ENCODE peak calls at places on chromosomes 1 and 21, in seven cellular contexts. One of them, this sample, is unnamed.

GRCh38 chr1:44721521-44722361 is 9.2 kb downstream of the RNU5D-1 start:
- DNase-seq in PC-3: peak; percentile 86
- DNase-seq in CD4-positive, alpha-beta T cell: peak; percentile 37
- DNase-seq in keratinocyte: peak; percentile 95
- DNase-seq in mammary epithelial cell: peak; percentile 73
- DNase-seq in tibial nerve: no peak
- DNase-seq in Caco-2: peak; percentile 87
- DNase-seq in this sample: peak; percentile 46

GRCh38 chr21:32807717-32808380 is 36.3 kb upstream of the PAXBP1 start:
- DNase-seq in PC-3: peak; percentile 25
- DNase-seq in CD4-positive, alpha-beta T cell: no peak
- DNase-seq in keratinocyte: no peak
- DNase-seq in mammary epithelial cell: peak; percentile 3
- DNase-seq in tibial nerve: no peak
- DNase-seq in Caco-2: no peak
- DNase-seq in this sample: no peak

GRCh38 chr1:212364985-212365384 is 49.7 kb downstream of the PACC1 start:
- DNase-seq in PC-3: no peak
- DNase-seq in CD4-positive, alpha-beta T cell: no peak
- DNase-seq in keratinocyte: no peak
- DNase-seq in mammary epithelial cell: no peak
- DNase-seq in tibial nerve: no peak
- DNase-seq in Caco-2: no peak
- DNase-seq in this sample: no peak

GRCh38 chr1:214441119-214441518 is 110.3 kb downstream of the PTPN14 start:
- DNase-seq in PC-3: no peak
- DNase-seq in CD4-positive, alpha-beta T cell: no peak
- DNase-seq in keratinocyte: no peak
- DNase-seq in mammary epithelial cell: peak; percentile 91
- DNase-seq in tibial nerve: no peak
- DNase-seq in Caco-2: no peak
- DNase-seq in this sample: no peak

GRCh38 chr1:159989581-159989980 is 35.5 kb upstream of the SLAMF9 start:
- DNase-seq in PC-3: peak; percentile 14
- DNase-seq in CD4-positive, alpha-beta T cell: no peak
- DNase-seq in keratinocyte: no peak
- DNase-seq in mammary epithelial cell: no peak
- DNase-seq in tibial nerve: no peak
- DNase-seq in Caco-2: no peak
- DNase-seq in this sample: no peak

GRCh38 chr1:206555473-206555935 is 48.2 kb downstream of the RASSF5 start:
- DNase-seq in PC-3: no peak
- DNase-seq in CD4-positive, alpha-beta T cell: no peak
- DNase-seq in keratinocyte: no peak
- DNase-seq in mammary epithelial cell: no peak
- DNase-seq in tibial nerve: no peak
- DNase-seq in Caco-2: no peak
- DNase-seq in this sample: peak; percentile 73

GRCh38 chr1:241997401-241997800 is 1.5 kb downstream of the MAP1LC3C start:
- DNase-seq in PC-3: no peak
- DNase-seq in CD4-positive, alpha-beta T cell: no peak
- DNase-seq in keratinocyte: no peak
- DNase-seq in mammary epithelial cell: no peak
- DNase-seq in tibial nerve: no peak
- DNase-seq in Caco-2: no peak
- DNase-seq in this sample: no peak

GRCh38 chr21:33878824-33879223 is 36.8 kb downstream of the ATP5PO start:
- DNase-seq in PC-3: no peak
- DNase-seq in CD4-positive, alpha-beta T cell: no peak
- DNase-seq in keratinocyte: no peak
- DNase-seq in mammary epithelial cell: no peak
- DNase-seq in tibial nerve: no peak
- DNase-seq in Caco-2: no peak
- DNase-seq in this sample: no peak

GRCh38 chr1:58773406-58773840 is 10.4 kb downstream of the JUN start:
- DNase-seq in PC-3: peak; percentile 63
- DNase-seq in CD4-positive, alpha-beta T cell: no peak
- DNase-seq in keratinocyte: no peak
- DNase-seq in mammary epithelial cell: no peak
- DNase-seq in tibial nerve: peak; percentile 69
- DNase-seq in Caco-2: no peak
- DNase-seq in this sample: peak; percentile 55

GRCh38 chr1:172390243-172390619 is 30.3 kb upstream of the C1orf105 start:
- DNase-seq in PC-3: no peak
- DNase-seq in CD4-positive, alpha-beta T cell: no peak
- DNase-seq in keratinocyte: no peak
- DNase-seq in mammary epithelial cell: no peak
- DNase-seq in tibial nerve: no peak
- DNase-seq in Caco-2: no peak
- DNase-seq in this sample: no peak

GRCh38 chr1:36775716-36776115 is 258.6 kb downstream of the GRIK3 start:
- DNase-seq in PC-3: no peak
- DNase-seq in CD4-positive, alpha-beta T cell: no peak
- DNase-seq in keratinocyte: no peak
- DNase-seq in mammary epithelial cell: no peak
- DNase-seq in tibial nerve: no peak
- DNase-seq in Caco-2: no peak
- DNase-seq in this sample: no peak

GRCh38 chr21:31866077-31866511 is 6.7 kb upstream of the HUNK start:
- DNase-seq in PC-3: peak; percentile 87
- DNase-seq in CD4-positive, alpha-beta T cell: peak; percentile 52
- DNase-seq in keratinocyte: peak; percentile 7
- DNase-seq in mammary epithelial cell: peak; percentile 53
- DNase-seq in tibial nerve: peak; percentile 81
- DNase-seq in Caco-2: peak; percentile 79
- DNase-seq in this sample: peak; percentile 95

GRCh38 chr1:14820320-14821085 is 222.0 kb downstream of the KAZN start:
- DNase-seq in PC-3: no peak
- DNase-seq in CD4-positive, alpha-beta T cell: no peak
- DNase-seq in keratinocyte: no peak
- DNase-seq in mammary epithelial cell: no peak
- DNase-seq in tibial nerve: no peak
- DNase-seq in Caco-2: no peak
- DNase-seq in this sample: no peak

GRCh38 chr1:33322870-33323585 is 2.1 kb upstream of the A3GALT2 start:
- DNase-seq in PC-3: no peak
- DNase-seq in CD4-positive, alpha-beta T cell: no peak
- DNase-seq in keratinocyte: no peak
- DNase-seq in mammary epithelial cell: no peak
- DNase-seq in tibial nerve: no peak
- DNase-seq in Caco-2: no peak
- DNase-seq in this sample: no peak

GRCh38 chr21:38945536-38946245 is 140.0 kb downstream of the ETS2 start:
- DNase-seq in PC-3: no peak
- DNase-seq in CD4-positive, alpha-beta T cell: no peak
- DNase-seq in keratinocyte: no peak
- DNase-seq in mammary epithelial cell: no peak
- DNase-seq in tibial nerve: no peak
- DNase-seq in Caco-2: no peak
- DNase-seq in this sample: no peak

GRCh38 chr1:178772952-178773351 is 47.9 kb downstream of the RALGPS2 start:
- DNase-seq in PC-3: no peak
- DNase-seq in CD4-positive, alpha-beta T cell: no peak
- DNase-seq in keratinocyte: no peak
- DNase-seq in mammary epithelial cell: no peak
- DNase-seq in tibial nerve: no peak
- DNase-seq in Caco-2: no peak
- DNase-seq in this sample: no peak

GRCh38 chr1:226749467-226749866 is 10.4 kb upstream of the ITPKB start:
- DNase-seq in PC-3: no peak
- DNase-seq in CD4-positive, alpha-beta T cell: no peak
- DNase-seq in keratinocyte: no peak
- DNase-seq in mammary epithelial cell: no peak
- DNase-seq in tibial nerve: no peak
- DNase-seq in Caco-2: no peak
- DNase-seq in this sample: no peak

GRCh38 chr1:55211909-55212308 is 3.3 kb downstream of the USP24 start:
- DNase-seq in PC-3: no peak
- DNase-seq in CD4-positive, alpha-beta T cell: no peak
- DNase-seq in keratinocyte: no peak
- DNase-seq in mammary epithelial cell: no peak
- DNase-seq in tibial nerve: no peak
- DNase-seq in Caco-2: no peak
- DNase-seq in this sample: no peak

GRCh38 chr1:18475234-18475633 is 5.5 kb upstream of the KLHDC7A start:
- DNase-seq in PC-3: no peak
- DNase-seq in CD4-positive, alpha-beta T cell: no peak
- DNase-seq in keratinocyte: no peak
- DNase-seq in mammary epithelial cell: no peak
- DNase-seq in tibial nerve: no peak
- DNase-seq in Caco-2: no peak
- DNase-seq in this sample: no peak

GRCh38 chr1:31669786-31670582 is 25.3 kb upstream of the PEF1 start:
- DNase-seq in PC-3: peak; percentile 77
- DNase-seq in CD4-positive, alpha-beta T cell: peak; percentile 5
- DNase-seq in keratinocyte: peak; percentile 78
- DNase-seq in mammary epithelial cell: peak; percentile 86
- DNase-seq in tibial nerve: peak; percentile 73
- DNase-seq in Caco-2: no peak
- DNase-seq in this sample: peak; percentile 79

GRCh38 chr1:172266528-172267174 is 153.8 kb upstream of the C1orf105 start:
- DNase-seq in PC-3: peak; percentile 79
- DNase-seq in CD4-positive, alpha-beta T cell: no peak
- DNase-seq in keratinocyte: no peak
- DNase-seq in mammary epithelial cell: peak; percentile 36
- DNase-seq in tibial nerve: no peak
- DNase-seq in Caco-2: no peak
- DNase-seq in this sample: no peak

GRCh38 chr1:167442142-167442848 is 76.0 kb downstream of the CD247 start:
- DNase-seq in PC-3: peak; percentile 99
- DNase-seq in CD4-positive, alpha-beta T cell: peak; percentile 86
- DNase-seq in keratinocyte: peak; percentile 42
- DNase-seq in mammary epithelial cell: peak; percentile 73
- DNase-seq in tibial nerve: peak; percentile 88
- DNase-seq in Caco-2: peak; percentile 92
- DNase-seq in this sample: peak; percentile 89

GRCh38 chr1:225111000-225111399 is 181.5 kb downstream of the DNAH14 start:
- DNase-seq in PC-3: no peak
- DNase-seq in CD4-positive, alpha-beta T cell: no peak
- DNase-seq in keratinocyte: no peak
- DNase-seq in mammary epithelial cell: no peak
- DNase-seq in tibial nerve: no peak
- DNase-seq in Caco-2: no peak
- DNase-seq in this sample: no peak

GRCh38 chr21:15029077-15029476 is 35.7 kb downstream of the NRIP1 start:
- DNase-seq in PC-3: no peak
- DNase-seq in CD4-positive, alpha-beta T cell: no peak
- DNase-seq in keratinocyte: no peak
- DNase-seq in mammary epithelial cell: no peak
- DNase-seq in tibial nerve: no peak
- DNase-seq in Caco-2: no peak
- DNase-seq in this sample: no peak

GRCh38 chr1:18144921-18145699 is 37.5 kb downstream of the IGSF21 start:
- DNase-seq in PC-3: no peak
- DNase-seq in CD4-positive, alpha-beta T cell: no peak
- DNase-seq in keratinocyte: no peak
- DNase-seq in mammary epithelial cell: no peak
- DNase-seq in tibial nerve: no peak
- DNase-seq in Caco-2: no peak
- DNase-seq in this sample: no peak

GRCh38 chr21:45634511-45635183 is 8.9 kb upstream of the PCBP3 start:
- DNase-seq in PC-3: no peak
- DNase-seq in CD4-positive, alpha-beta T cell: no peak
- DNase-seq in keratinocyte: no peak
- DNase-seq in mammary epithelial cell: no peak
- DNase-seq in tibial nerve: no peak
- DNase-seq in Caco-2: no peak
- DNase-seq in this sample: no peak

GRCh38 chr1:208154679-208155078 is 89.5 kb downstream of the PLXNA2 start:
- DNase-seq in PC-3: peak; percentile 21
- DNase-seq in CD4-positive, alpha-beta T cell: no peak
- DNase-seq in keratinocyte: no peak
- DNase-seq in mammary epithelial cell: no peak
- DNase-seq in tibial nerve: no peak
- DNase-seq in Caco-2: peak; percentile 56
- DNase-seq in this sample: peak; percentile 63

GRCh38 chr1:85700422-85700821 is 7.8 kb downstream of the ZNHIT6 start:
- DNase-seq in PC-3: no peak
- DNase-seq in CD4-positive, alpha-beta T cell: no peak
- DNase-seq in keratinocyte: no peak
- DNase-seq in mammary epithelial cell: no peak
- DNase-seq in tibial nerve: no peak
- DNase-seq in Caco-2: no peak
- DNase-seq in this sample: no peak

DNA sequence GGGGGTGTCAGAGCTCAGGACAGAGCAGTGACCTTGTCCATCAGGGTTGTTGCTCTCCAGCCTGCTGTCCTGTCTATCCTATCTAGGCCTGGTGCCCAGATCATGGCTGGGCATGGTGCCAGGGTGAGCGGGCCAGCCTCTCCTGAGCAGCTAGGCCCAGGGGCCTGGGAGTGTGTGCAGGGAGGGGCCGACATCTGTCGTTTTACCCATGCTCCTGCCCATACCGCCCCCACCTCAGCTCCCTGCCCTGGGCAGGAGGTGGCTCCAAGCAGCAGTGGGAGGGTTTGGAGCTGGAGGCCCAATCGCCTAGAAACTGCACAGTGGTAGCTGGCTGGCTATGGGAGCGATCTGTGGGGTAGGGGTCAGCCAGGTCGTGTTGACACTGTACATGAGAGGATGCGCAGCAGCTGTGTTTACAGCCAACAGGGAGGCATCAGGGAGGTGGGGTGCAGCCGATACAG is 6.5 kb downstream of the INSRR start:
- DNase-seq in PC-3: peak; percentile 39
- DNase-seq in CD4-positive, alpha-beta T cell: no peak
- DNase-seq in keratinocyte: no peak
- DNase-seq in mammary epithelial cell: no peak
- DNase-seq in tibial nerve: peak; percentile 36
- DNase-seq in Caco-2: no peak
- DNase-seq in this sample: peak; percentile 94
- H3K27me3 ChIP-seq in PC-3: peaks cover 2% of the 10 kb centered on the region
- H3K27me3 ChIP-seq in CD4-positive, alpha-beta T cell: no peaks in the 10 kb centered on the region
- H3K27me3 ChIP-seq in keratinocyte: peaks cover 56% of the 10 kb centered on the region
- H3K27me3 ChIP-seq in mammary epithelial cell: no peaks in the 10 kb centered on the region
- H3K27me3 ChIP-seq in tibial nerve: peaks cover 42% of the 10 kb centered on the region
- H3K27me3 ChIP-seq in Caco-2: no peaks in the 10 kb centered on the region
- H3K27me3 ChIP-seq in this sample: no peaks in the 10 kb centered on the region

GRCh38 chr1:147824776-147825175 is 64.4 kb upstream of the GJA5 start:
- DNase-seq in PC-3: no peak
- DNase-seq in CD4-positive, alpha-beta T cell: no peak
- DNase-seq in keratinocyte: no peak
- DNase-seq in mammary epithelial cell: no peak
- DNase-seq in tibial nerve: no peak
- DNase-seq in Caco-2: no peak
- DNase-seq in this sample: no peak
- H3K9me3 ChIP-seq in PC-3: no peaks in the 10 kb centered on the region
- H3K9me3 ChIP-seq in CD4-positive, alpha-beta T cell: no peaks in the 10 kb centered on the region
- H3K9me3 ChIP-seq in keratinocyte: no peaks in the 10 kb centered on the region
- H3K9me3 ChIP-seq in mammary epithelial cell: no peaks in the 10 kb centered on the region
- H3K9me3 ChIP-seq in tibial nerve: no peaks in the 10 kb centered on the region
- H3K9me3 ChIP-seq in Caco-2: no peaks in the 10 kb centered on the region
- H3K9me3 ChIP-seq in this sample: no peaks in the 10 kb centered on the region

GRCh38 chr1:156417700-156418015 is 48.6 kb downstream of the RHBG start:
- DNase-seq in PC-3: no peak
- DNase-seq in CD4-positive, alpha-beta T cell: no peak
- DNase-seq in keratinocyte: no peak
- DNase-seq in mammary epithelial cell: no peak
- DNase-seq in tibial nerve: no peak
- DNase-seq in Caco-2: no peak
- DNase-seq in this sample: no peak
- H3K27me3 ChIP-seq in PC-3: peaks cover 26% of the 10 kb centered on the region
- H3K27me3 ChIP-seq in CD4-positive, alpha-beta T cell: peaks cover 64% of the 10 kb centered on the region
- H3K27me3 ChIP-seq in keratinocyte: peaks cover 47% of the 10 kb centered on the region
- H3K27me3 ChIP-seq in mammary epithelial cell: peaks cover 18% of the 10 kb centered on the region
- H3K27me3 ChIP-seq in tibial nerve: peaks cover 98% of the 10 kb centered on the region
- H3K27me3 ChIP-seq in Caco-2: no peaks in the 10 kb centered on the region
- H3K27me3 ChIP-seq in this sample: no peaks in the 10 kb centered on the region

GRCh38 chr1:209497729-209498128 is 85.8 kb upstream of the CAMK1G start:
- DNase-seq in PC-3: no peak
- DNase-seq in CD4-positive, alpha-beta T cell: no peak
- DNase-seq in keratinocyte: no peak
- DNase-seq in mammary epithelial cell: peak; percentile 25
- DNase-seq in tibial nerve: no peak
- DNase-seq in Caco-2: no peak
- DNase-seq in this sample: no peak
- H3K9me3 ChIP-seq in PC-3: peaks cover 8% of the 10 kb centered on the region
- H3K9me3 ChIP-seq in CD4-positive, alpha-beta T cell: peaks cover 17% of the 10 kb centered on the region
- H3K9me3 ChIP-seq in keratinocyte: no peaks in the 10 kb centered on the region
- H3K9me3 ChIP-seq in mammary epithelial cell: no peaks in the 10 kb centered on the region
- H3K9me3 ChIP-seq in tibial nerve: no peaks in the 10 kb centered on the region
- H3K9me3 ChIP-seq in Caco-2: peaks cover 18% of the 10 kb centered on the region
- H3K9me3 ChIP-seq in this sample: no peaks in the 10 kb centered on the region

This sample was measured in testis.